ENCODE peak calls at places on chromosomes 3 and 15, in ten cellular contexts. R, G, N, J, Q, A, W, F, B and X are unnamed samples.

GRCh38 chr15:92907880-92908279 is 7.8 kb downstream of the CHD2 start:
- DNase-seq in F (peak), N (no peak), W (peak), J (no peak), A (peak), R (peak), Q (no peak), B (peak), G (no peak), X (no peak)

GRCh38 chr3:111936967-111937366 is 41.9 kb upstream of the ABHD10 start:
- DNase-seq in G (no peak), A (peak), F (no peak), B (no peak), N (no peak), J (no peak), Q (no peak), R (no peak), W (no peak), X (no peak)

GRCh38 chr15:58923284-58923683 is 10.2 kb downstream of the SLTM start:
- DNase-seq in F (no peak), J (no peak), A (no peak), Q (no peak), N (no peak), B (no peak), G (no peak), W (no peak), R (no peak), X (no peak)

GRCh38 chr3:107798381-107798780 is 275.6 kb downstream of the BBX start:
- DNase-seq in W (no peak), R (no peak), Q (no peak), A (peak), J (no peak), N (no peak), G (no peak), F (no peak), B (no peak), X (no peak)

GRCh38 chr3:158571969-158572765 is 1.2 kb downstream of the MLF1 start:
- DNase-seq in A (no peak), R (no peak), J (no peak), N (no peak), W (no peak), B (no peak), G (no peak), F (no peak), Q (no peak), X (no peak)

GRCh38 chr3:133717424-133717823 is 28.8 kb upstream of the TF start:
- DNase-seq in G (no peak), A (no peak), J (no peak), R (no peak), Q (no peak), W (no peak), B (no peak), N (no peak), F (no peak), X (no peak)

GRCh38 chr3:197514786-197515090 is 41.0 kb downstream of the BDH1 start:
- DNase-seq in Q (no peak), J (no peak), R (no peak), F (no peak), N (no peak), A (no peak), B (no peak), G (no peak), W (no peak), X (no peak)

GRCh38 chr3:10395671-10396070 is 74.8 kb upstream of the SEC13 start:
- DNase-seq in A (no peak), R (no peak), W (peak), Q (no peak), G (no peak), J (no peak), F (peak), B (no peak), N (no peak), X (no peak)

GRCh38 chr3:38114052-38114874 is 22.7 kb downstream of the ACAA1 start:
- DNase-seq in Q (peak), N (no peak), F (no peak), J (no peak), A (no peak), W (peak), G (no peak), R (no peak), B (no peak), X (no peak)

GRCh38 chr3:40971191-40972168 is 227.8 kb upstream of the CTNNB1 start:
- DNase-seq in A (peak), B (peak), R (peak), W (peak), N (no peak), G (no peak), J (peak), Q (peak), F (peak), X (no peak)

GRCh38 chr3:57164217-57164605 is 942 bp downstream of the IL17RD start:
- DNase-seq in Q (no peak), R (no peak), B (no peak), F (no peak), J (no peak), N (no peak), W (peak), G (no peak), A (peak), X (no peak)

GRCh38 chr15:40891810-40892448 is 2.3 kb upstream of the VPS18 start:
- DNase-seq in J (no peak), F (peak), A (peak), G (no peak), B (peak), Q (no peak), N (no peak), R (no peak), W (no peak), X (peak)

GRCh38 chr15:69810441-69811071 is 287.2 kb downstream of the TLE3 start:
- DNase-seq in A (no peak), F (peak), J (no peak), G (no peak), R (no peak), Q (no peak), W (peak), B (no peak), N (no peak), X (no peak)

GRCh38 chr3:190269096-190269495 is 53.1 kb downstream of the CLDN1 start:
- DNase-seq in B (no peak), W (no peak), Q (no peak), G (no peak), J (no peak), A (peak), N (no peak), F (no peak), R (no peak), X (no peak)

GRCh38 chr3:46866720-46867549 is 3.7 kb upstream of the MYL3 start:
- DNase-seq in F (peak), J (no peak), R (no peak), Q (peak), W (peak), B (peak), A (no peak), N (peak), G (no peak), X (no peak)

GRCh38 chr3:111589303-111590095 is 5.6 kb downstream of the ZBED2 start:
- DNase-seq in J (no peak), A (peak), R (no peak), B (no peak), G (no peak), F (no peak), Q (no peak), W (no peak), N (no peak), X (no peak)

GRCh38 chr3:24296441-24297205 is 198.0 kb downstream of the THRB start:
- DNase-seq in Q (no peak), J (no peak), A (peak), W (no peak), B (no peak), F (no peak), R (no peak), N (no peak), G (no peak), X (no peak)

GRCh38 chr3:35537265-35537664 is 102.1 kb upstream of the ARPP21 start:
- DNase-seq in J (peak), F (no peak), N (no peak), R (no peak), G (no peak), Q (no peak), W (no peak), B (no peak), A (no peak), X (peak)

GRCh38 chr3:79651536-79652065 is 116.2 kb downstream of the ROBO1 start:
- DNase-seq in N (no peak), R (no peak), W (no peak), Q (no peak), A (no peak), J (no peak), B (no peak), G (no peak), F (no peak), X (peak)

GRCh38 chr3:148372476-148372875 is 325.2 kb upstream of the AGTR1 start:
- DNase-seq in W (no peak), J (no peak), A (peak), N (no peak), F (no peak), R (no peak), B (no peak), G (no peak), Q (no peak), X (no peak)

GRCh38 chr15:73387507-73388255 is 18.9 kb upstream of the HCN4 start:
- DNase-seq in A (peak), G (no peak), N (no peak), F (no peak), B (no peak), J (no peak), R (no peak), Q (peak), W (peak), X (no peak)

GRCh38 chr3:100602506-100603444 is 6.6 kb upstream of the ADGRG7 start:
- DNase-seq in J (no peak), R (no peak), N (no peak), G (no peak), W (no peak), F (no peak), Q (no peak), A (peak), B (peak), X (no peak)

GRCh38 chr3:159733194-159733860 is 255.3 kb upstream of the IL12A start:
- DNase-seq in W (no peak), N (no peak), B (no peak), J (peak), G (no peak), F (no peak), A (peak), R (peak), Q (no peak), X (no peak)

GRCh38 chr15:84034831-84035753 is 200.5 kb upstream of the GOLGA6L4 start:
- DNase-seq in F (peak), N (no peak), G (no peak), W (no peak), A (peak), B (peak), R (peak), J (peak), Q (no peak), X (no peak)

GRCh38 chr15:92305342-92305741 is 88.3 kb upstream of the ST8SIA2 start:
- DNase-seq in B (no peak), Q (no peak), N (no peak), F (no peak), J (no peak), A (no peak), W (no peak), G (no peak), R (no peak), X (no peak)

GRCh38 chr3:140863481-140864084 is 78.1 kb upstream of the SLC25A36 start:
- DNase-seq in G (no peak), N (peak), F (peak), B (peak), Q (peak), J (peak), A (peak), W (no peak), R (no peak), X (peak)

GRCh38 chr15:80010131-80010673 is 39.2 kb upstream of the BCL2A1 start:
- DNase-seq in Q (no peak), J (peak), B (no peak), W (no peak), R (no peak), G (no peak), A (peak), N (no peak), F (peak), X (no peak)

GRCh38 chr3:30660656-30661055 is 54.3 kb downstream of the TGFBR2 start:
- DNase-seq in N (no peak), B (no peak), F (no peak), W (no peak), Q (no peak), A (no peak), R (no peak), G (no peak), J (no peak), X (no peak)

GRCh38 chr3:119973276-119973675 is 121.0 kb downstream of the GSK3B start:
- DNase-seq in G (no peak), J (no peak), A (peak), Q (no peak), W (no peak), R (no peak), B (no peak), N (no peak), F (no peak), X (no peak)

GRCh38 chr3:130963878-130964277 is 62.7 kb downstream of the ASTE1 start:
- DNase-seq in A (peak), N (no peak), G (no peak), F (no peak), R (peak), J (peak), W (no peak), B (no peak), Q (no peak), X (no peak)

GRCh38 chr3:179811321-179812095 is 158.7 kb downstream of the USP13 start:
- DNase-seq in W (no peak), G (no peak), Q (no peak), R (peak), F (peak), N (no peak), B (peak), J (peak), A (peak), X (peak)

GRCh38 chr3:112656045-112656444 is 15.1 kb upstream of the CCDC80 start:
- DNase-seq in A (no peak), N (no peak), R (no peak), J (no peak), G (no peak), W (no peak), Q (no peak), F (no peak), B (no peak), X (no peak)

GRCh38 chr3:23668430-23668904 is 137.3 kb upstream of the UBE2E1 start:
- DNase-seq in W (no peak), R (peak), A (peak), J (peak), B (no peak), F (no peak), N (no peak), G (no peak), Q (no peak), X (no peak)

GRCh38 chr15:49570672-49571071 is 49.9 kb downstream of the FAM227B start:
- DNase-seq in N (no peak), R (no peak), W (no peak), F (no peak), J (no peak), G (no peak), B (no peak), A (no peak), Q (no peak), X (no peak)

GRCh38 chr3:183754052-183754451 is 56.5 kb downstream of the YEATS2 start:
- DNase-seq in F (no peak), R (no peak), A (no peak), B (no peak), Q (no peak), G (no peak), J (no peak), N (no peak), W (no peak), X (no peak)

GRCh38 chr15:98085003-98085639 is 124.6 kb downstream of the ARRDC4 start:
- DNase-seq in A (peak), N (peak), G (no peak), W (no peak), F (peak), Q (no peak), R (peak), J (peak), B (peak), X (no peak)

GRCh38 chr3:7565574-7565973 is 704.7 kb downstream of the GRM7 start:
- DNase-seq in W (no peak), F (no peak), G (no peak), A (peak), J (no peak), N (no peak), R (no peak), Q (no peak), B (no peak), X (no peak)